ENCODE peak calls at places on chromosomes 3 and 15, in seven cellular contexts. J, Z, Q, A, B, C and U are unnamed samples.

GRCh38 chr3:27729325-27729724 is 7.2 kb upstream of the EOMES start:
- DNase-seq in A (no peak), B (no peak), Z (no peak), J (no peak), C (no peak), Q (no peak), U (no peak)

GRCh38 chr3:107579372-107579771 is 56.6 kb downstream of the BBX start:
- DNase-seq in C (no peak), B (no peak), Z (no peak), A (no peak), Q (no peak), J (no peak), U (no peak)

GRCh38 chr15:81491414-81492101 is 117.5 kb upstream of the TMC3 start:
- DNase-seq in A (no peak), Z (no peak), C (no peak), B (no peak), Q (no peak), J (no peak), U (no peak)

GRCh38 chr15:77547801-77548607 is 84.7 kb downstream of the LINGO1 start:
- DNase-seq in J (no peak), Q (no peak), Z (no peak), C (no peak), A (no peak), B (no peak), U (no peak)

GRCh38 chr3:174949523-174949922 is 90.4 kb downstream of the NAALADL2 start:
- DNase-seq in C (no peak), J (no peak), Z (no peak), A (no peak), Q (peak; percentile 43), B (no peak), U (no peak)

GRCh38 chr15:81184188-81184587 is 12.5 kb upstream of the IL16 start:
- DNase-seq in B (no peak), C (no peak), Q (no peak), A (no peak), Z (peak; percentile 19), J (no peak), U (no peak)

GRCh38 chr3:13083898-13084297 is 10.7 kb upstream of the IQSEC1 start:
- DNase-seq in C (no peak), B (no peak), A (peak; percentile 74), Q (no peak), J (no peak), Z (no peak), U (no peak)

GRCh38 chr3:192063570-192063969 is 602.6 kb downstream of the PYDC2 start:
- DNase-seq in J (no peak), B (no peak), A (peak; percentile 56), Z (no peak), Q (no peak), C (no peak), U (no peak)

GRCh38 chr3:131704084-131704483 is 201.3 kb upstream of the MRPL3 start:
- DNase-seq in B (no peak), C (no peak), Z (no peak), J (no peak), Q (peak; percentile 9), A (no peak), U (no peak)

GRCh38 chr3:33687406-33688010 is 30.5 kb downstream of the CLASP2 start:
- DNase-seq in Z (no peak), Q (no peak), J (no peak), C (no peak), B (no peak), A (no peak), U (no peak)

GRCh38 chr3:113736548-113737089 is 9.4 kb downstream of the NAA50 start:
- DNase-seq in C (peak; percentile 4), Q (peak; percentile 57), B (peak; percentile 36), J (peak; percentile 12), A (no peak), Z (no peak), U (no peak)

DNA sequence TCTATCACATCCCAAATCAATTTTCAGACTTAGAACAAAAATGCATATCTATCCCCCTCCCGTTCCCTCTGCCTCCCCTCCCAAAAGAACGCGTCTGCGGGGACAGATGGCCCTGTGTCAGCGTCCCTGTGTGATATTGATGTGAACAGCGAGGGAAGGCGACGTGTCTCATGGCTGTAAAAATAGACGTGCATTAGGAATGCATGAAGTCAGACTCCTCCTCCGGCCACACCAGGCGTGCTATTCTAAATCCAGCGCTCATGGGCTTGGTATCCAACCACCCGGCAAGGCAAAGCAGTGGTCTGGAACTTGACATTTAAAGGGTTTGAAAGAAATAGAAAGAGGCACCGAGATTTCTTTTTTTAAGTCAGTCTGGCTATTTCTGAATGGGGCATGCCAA is 96.2 kb downstream of the RPLP1 start:
- DNase-seq in J (no peak), Q (no peak), B (no peak), C (no peak), A (no peak), Z (peak; percentile 28), U (no peak)
- H3K4me1 ChIP-seq in J (no peaks in the 10 kb centered on the region), Q (peaks cover 6% of the 10 kb centered on the region), B (no peaks in the 10 kb centered on the region), C (peaks cover 4% of the 10 kb centered on the region), A (no peaks in the 10 kb centered on the region), Z (peaks cover 18% of the 10 kb centered on the region), U (no peaks in the 10 kb centered on the region)

DNA sequence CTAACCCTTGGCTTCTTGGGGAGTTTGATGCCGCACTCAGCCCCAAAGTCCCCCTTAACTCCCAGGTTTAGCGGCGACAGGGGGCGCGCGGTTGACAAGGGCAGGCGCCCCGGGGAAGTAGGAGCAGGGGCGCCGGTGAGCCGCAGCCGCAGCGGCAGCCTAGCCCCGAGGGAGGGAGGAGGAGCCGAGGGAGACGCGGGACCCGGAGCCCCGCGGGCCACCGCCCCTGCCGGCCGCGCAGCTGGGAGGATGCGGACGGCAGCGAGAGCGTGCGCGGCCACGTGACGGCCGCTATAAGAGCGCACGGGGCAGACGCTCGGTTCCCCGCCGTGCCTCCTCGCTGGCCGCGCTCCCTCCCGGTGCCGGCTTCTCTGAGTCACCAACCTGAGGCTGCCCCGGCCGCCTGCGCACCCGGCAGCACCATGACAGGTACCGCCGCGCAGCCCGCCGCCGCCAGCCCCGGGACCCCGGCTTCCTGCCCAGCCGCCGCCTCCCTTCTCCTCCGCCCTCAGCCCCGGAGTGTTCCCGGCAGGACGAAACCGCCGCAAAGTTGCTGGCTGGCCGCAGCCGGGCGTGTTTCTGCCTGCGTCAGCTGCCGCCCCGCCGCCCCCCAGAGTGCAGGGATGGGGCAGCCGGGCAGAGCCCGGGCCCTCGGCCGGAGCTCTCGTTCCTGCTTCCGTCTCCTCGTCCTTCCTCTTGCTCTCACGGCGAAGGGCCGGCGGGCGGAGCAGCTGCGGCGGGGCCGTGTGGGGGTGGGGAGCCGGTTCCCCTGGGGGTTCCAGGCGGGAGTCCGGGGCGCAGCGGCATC is at the start of gene GYG1:
- DNase-seq in J (peak; percentile 81), Z (peak; percentile 81), A (peak; percentile 78), Q (peak; percentile 81), C (peak; percentile 70), B (peak; percentile 60), U (peak; percentile 62)
- TF ChIP-seq POLR2A in J (peak; percentile 85), Z (peak; percentile 99), A (peak; percentile 75), Q (peak; percentile 93), C (peak; percentile 59), B (peak; percentile 80), U (peak; percentile 60)

GRCh38 chr15:70081612-70082011 is 16.1 kb downstream of the TLE3 start:
- DNase-seq in A (no peak), Q (no peak), B (no peak), C (no peak), J (no peak), Z (no peak), U (no peak)

GRCh38 chr15:70084461-70084860 is 13.3 kb downstream of the TLE3 start:
- DNase-seq in B (no peak), Q (no peak), J (no peak), A (no peak), C (no peak), Z (no peak), U (no peak)

GRCh38 chr15:70086636-70087035 is 11.1 kb downstream of the TLE3 start:
- DNase-seq in A (peak; percentile 64), Q (no peak), J (no peak), B (no peak), C (no peak), Z (no peak), U (no peak)

GRCh38 chr15:70083946-70084345 is 13.8 kb downstream of the TLE3 start:
- DNase-seq in Z (no peak), B (no peak), Q (no peak), C (no peak), J (no peak), A (no peak), U (no peak)

DNA sequence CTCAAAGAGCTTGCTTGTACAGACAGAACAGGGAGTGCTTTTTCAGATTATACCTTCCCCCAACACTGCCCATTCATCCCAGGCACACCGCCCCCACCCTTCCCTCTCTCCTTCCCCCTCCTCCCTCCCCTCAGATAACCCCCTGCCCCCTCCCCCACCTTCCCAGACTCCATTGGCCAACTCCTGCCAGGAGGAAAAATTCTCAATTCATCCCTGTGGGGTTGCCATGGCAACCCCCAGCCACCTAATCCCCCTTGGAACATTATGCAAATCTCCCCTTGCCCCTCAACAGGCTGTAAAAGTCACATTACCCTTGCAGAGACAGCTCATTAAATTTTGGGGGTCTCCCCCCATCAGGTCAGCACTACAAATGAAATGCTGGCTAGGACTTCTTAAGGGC is 14.3 kb downstream of the TLE3 start:
- DNase-seq in C (no peak), B (no peak), J (no peak), A (no peak), Q (no peak), Z (no peak), U (no peak)
- H3K4me1 ChIP-seq in C (peaks cover 8% of the 10 kb centered on the region), B (no peaks in the 10 kb centered on the region), J (peaks cover 13% of the 10 kb centered on the region), A (peaks cover 3% of the 10 kb centered on the region), Q (no peaks in the 10 kb centered on the region), Z (peaks cover 5% of the 10 kb centered on the region), U (peaks cover 1% of the 10 kb centered on the region)

GRCh38 chr3:53180305-53181023 is 19.5 kb downstream of the PRKCD start:
- DNase-seq in Z (no peak), B (no peak), Q (no peak), C (no peak), A (peak; percentile 90), J (no peak), U (no peak)
- TF ChIP-seq POLR2A in Z (no peak), B (no peak), Q (no peak), C (no peak), A (no peak), J (no peak), U (no peak)

GRCh38 chr3:57953541-57953940 is 54.7 kb upstream of the FLNB start:
- DNase-seq in A (no peak), Z (no peak), J (no peak), Q (no peak), C (no peak), B (no peak), U (no peak)
- H3K4me1 ChIP-seq in A (peaks cover 4% of the 10 kb centered on the region), Z (peaks cover 29% of the 10 kb centered on the region), J (peaks cover 8% of the 10 kb centered on the region), Q (peaks cover 45% of the 10 kb centered on the region), C (no peaks in the 10 kb centered on the region), B (peaks cover 41% of the 10 kb centered on the region), U (peaks cover 4% of the 10 kb centered on the region)

DNA sequence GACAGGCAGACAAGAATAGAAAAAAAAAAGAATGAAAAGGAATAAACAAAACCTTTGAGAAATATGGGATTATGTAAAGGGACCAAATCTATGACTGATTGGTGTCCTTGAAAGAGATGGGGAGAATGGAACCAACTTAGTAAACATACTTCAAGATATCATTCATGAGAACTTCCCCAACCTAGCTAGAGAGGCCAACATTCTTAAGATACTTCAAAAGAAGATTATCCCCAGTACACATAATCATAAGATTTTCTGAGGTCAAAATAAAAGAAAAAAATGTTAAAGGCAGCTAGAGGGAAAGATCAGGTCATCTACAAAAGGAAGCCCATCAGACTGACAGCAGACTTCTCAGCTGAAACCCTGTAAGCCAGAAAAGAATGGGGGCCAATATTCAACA is 91.4 kb upstream of the PSMD6 start:
- DNase-seq in Z (no peak), A (no peak), C (no peak), J (no peak), Q (no peak), B (no peak), U (no peak)
- TF ChIP-seq POLR2A in Z (no peak), A (no peak), C (no peak), J (no peak), Q (no peak), B (no peak), U (no peak)